ENCODE peak calls at places on chromosomes 4 and X, in ten cellular contexts. One of them, this sample, is unnamed.

GRCh38 chr4:88108747-88109122 is 49.7 kb downstream of the ABCG2 start:
- DNase-seq in naive thymus-derived CD8-positive, alpha-beta T cell: no peak
- DNase-seq in C1 segment of cervical spinal cord: no peak
- DNase-seq in fibroblast of the conjunctiva: no peak
- DNase-seq in B cell: no peak
- DNase-seq in GM20000: no peak
- DNase-seq in stomach: no peak
- DNase-seq in GM13976: no peak
- DNase-seq in CD4-positive, CD25-positive, alpha-beta regulatory T cell: no peak
- DNase-seq in stimulated activated naive CD8-positive, alpha-beta T cell treated with anti-CD3 and anti-CD28 coated beads, Interleukin-15, amount 100 ng/mL, for 72 hours: no peak
- DNase-seq in this sample: no peak

GRCh38 chr4:101418055-101418454 is 70.7 kb upstream of the PPP3CA start:
- DNase-seq in B cell: no peak
- DNase-seq in stimulated activated naive CD8-positive, alpha-beta T cell treated with anti-CD3 and anti-CD28 coated beads, Interleukin-15, amount 100 ng/mL, for 72 hours: peak
- DNase-seq in GM20000: peak
- DNase-seq in stomach: no peak
- DNase-seq in fibroblast of the conjunctiva: no peak
- DNase-seq in C1 segment of cervical spinal cord: no peak
- DNase-seq in CD4-positive, CD25-positive, alpha-beta regulatory T cell: peak
- DNase-seq in naive thymus-derived CD8-positive, alpha-beta T cell: peak
- DNase-seq in GM13976: peak
- DNase-seq in this sample: no peak

GRCh38 chr4:24643774-24644520 is 59.6 kb upstream of the DHX15 start:
- DNase-seq in C1 segment of cervical spinal cord: no peak
- DNase-seq in naive thymus-derived CD8-positive, alpha-beta T cell: no peak
- DNase-seq in stomach: no peak
- DNase-seq in fibroblast of the conjunctiva: no peak
- DNase-seq in CD4-positive, CD25-positive, alpha-beta regulatory T cell: no peak
- DNase-seq in GM13976: no peak
- DNase-seq in B cell: no peak
- DNase-seq in stimulated activated naive CD8-positive, alpha-beta T cell treated with anti-CD3 and anti-CD28 coated beads, Interleukin-15, amount 100 ng/mL, for 72 hours: no peak
- DNase-seq in GM20000: no peak
- DNase-seq in this sample: no peak

GRCh38 chrX:77652095-77652494 is 133.9 kb downstream of the ATRX start:
- DNase-seq in B cell: no peak
- DNase-seq in fibroblast of the conjunctiva: no peak
- DNase-seq in CD4-positive, CD25-positive, alpha-beta regulatory T cell: no peak
- DNase-seq in stimulated activated naive CD8-positive, alpha-beta T cell treated with anti-CD3 and anti-CD28 coated beads, Interleukin-15, amount 100 ng/mL, for 72 hours: no peak
- DNase-seq in stomach: no peak
- DNase-seq in naive thymus-derived CD8-positive, alpha-beta T cell: no peak
- DNase-seq in GM20000: no peak
- DNase-seq in C1 segment of cervical spinal cord: no peak
- DNase-seq in GM13976: no peak
- DNase-seq in this sample: no peak

GRCh38 chr4:140061883-140062282 is 92.1 kb downstream of the MAML3 start:
- DNase-seq in naive thymus-derived CD8-positive, alpha-beta T cell: no peak
- DNase-seq in GM13976: no peak
- DNase-seq in fibroblast of the conjunctiva: no peak
- DNase-seq in C1 segment of cervical spinal cord: no peak
- DNase-seq in B cell: no peak
- DNase-seq in GM20000: no peak
- DNase-seq in CD4-positive, CD25-positive, alpha-beta regulatory T cell: no peak
- DNase-seq in stimulated activated naive CD8-positive, alpha-beta T cell treated with anti-CD3 and anti-CD28 coated beads, Interleukin-15, amount 100 ng/mL, for 72 hours: no peak
- DNase-seq in stomach: no peak
- DNase-seq in this sample: no peak

GRCh38 chrX:137425273-137425902 is 140.5 kb upstream of the ZIC3 start:
- DNase-seq in stomach: no peak
- DNase-seq in GM13976: no peak
- DNase-seq in CD4-positive, CD25-positive, alpha-beta regulatory T cell: no peak
- DNase-seq in GM20000: no peak
- DNase-seq in naive thymus-derived CD8-positive, alpha-beta T cell: no peak
- DNase-seq in C1 segment of cervical spinal cord: no peak
- DNase-seq in fibroblast of the conjunctiva: no peak
- DNase-seq in stimulated activated naive CD8-positive, alpha-beta T cell treated with anti-CD3 and anti-CD28 coated beads, Interleukin-15, amount 100 ng/mL, for 72 hours: no peak
- DNase-seq in B cell: no peak
- DNase-seq in this sample: no peak

GRCh38 chr4:122758033-122758432 is 25.5 kb downstream of the BBS12 start:
- DNase-seq in GM20000: peak
- DNase-seq in naive thymus-derived CD8-positive, alpha-beta T cell: no peak
- DNase-seq in C1 segment of cervical spinal cord: no peak
- DNase-seq in fibroblast of the conjunctiva: no peak
- DNase-seq in stimulated activated naive CD8-positive, alpha-beta T cell treated with anti-CD3 and anti-CD28 coated beads, Interleukin-15, amount 100 ng/mL, for 72 hours: no peak
- DNase-seq in B cell: no peak
- DNase-seq in stomach: no peak
- DNase-seq in CD4-positive, CD25-positive, alpha-beta regulatory T cell: peak
- DNase-seq in GM13976: peak
- DNase-seq in this sample: no peak

GRCh38 chr4:182678590-182678989 is 238.6 kb downstream of the DCTD start:
- DNase-seq in C1 segment of cervical spinal cord: no peak
- DNase-seq in stimulated activated naive CD8-positive, alpha-beta T cell treated with anti-CD3 and anti-CD28 coated beads, Interleukin-15, amount 100 ng/mL, for 72 hours: no peak
- DNase-seq in GM13976: no peak
- DNase-seq in stomach: no peak
- DNase-seq in CD4-positive, CD25-positive, alpha-beta regulatory T cell: no peak
- DNase-seq in fibroblast of the conjunctiva: no peak
- DNase-seq in naive thymus-derived CD8-positive, alpha-beta T cell: no peak
- DNase-seq in GM20000: no peak
- DNase-seq in B cell: no peak
- DNase-seq in this sample: no peak

GRCh38 chr4:127783026-127783769 is 1.1 kb downstream of the HSPA4L start:
- DNase-seq in GM13976: no peak
- DNase-seq in stomach: peak
- DNase-seq in fibroblast of the conjunctiva: peak
- DNase-seq in naive thymus-derived CD8-positive, alpha-beta T cell: no peak
- DNase-seq in CD4-positive, CD25-positive, alpha-beta regulatory T cell: peak
- DNase-seq in GM20000: peak
- DNase-seq in B cell: no peak
- DNase-seq in stimulated activated naive CD8-positive, alpha-beta T cell treated with anti-CD3 and anti-CD28 coated beads, Interleukin-15, amount 100 ng/mL, for 72 hours: no peak
- DNase-seq in C1 segment of cervical spinal cord: peak
- DNase-seq in this sample: no peak

GRCh38 chr4:88758264-88758663 is 60.6 kb upstream of the NAP1L5 start:
- DNase-seq in GM20000: no peak
- DNase-seq in B cell: no peak
- DNase-seq in naive thymus-derived CD8-positive, alpha-beta T cell: no peak
- DNase-seq in GM13976: no peak
- DNase-seq in stomach: no peak
- DNase-seq in CD4-positive, CD25-positive, alpha-beta regulatory T cell: no peak
- DNase-seq in stimulated activated naive CD8-positive, alpha-beta T cell treated with anti-CD3 and anti-CD28 coated beads, Interleukin-15, amount 100 ng/mL, for 72 hours: no peak
- DNase-seq in C1 segment of cervical spinal cord: no peak
- DNase-seq in fibroblast of the conjunctiva: no peak
- DNase-seq in this sample: no peak

GRCh38 chrX:18542131-18542530 is 116.7 kb downstream of the CDKL5 start:
- DNase-seq in C1 segment of cervical spinal cord: no peak
- DNase-seq in stomach: no peak
- DNase-seq in stimulated activated naive CD8-positive, alpha-beta T cell treated with anti-CD3 and anti-CD28 coated beads, Interleukin-15, amount 100 ng/mL, for 72 hours: no peak
- DNase-seq in GM20000: no peak
- DNase-seq in GM13976: no peak
- DNase-seq in CD4-positive, CD25-positive, alpha-beta regulatory T cell: no peak
- DNase-seq in fibroblast of the conjunctiva: no peak
- DNase-seq in B cell: no peak
- DNase-seq in naive thymus-derived CD8-positive, alpha-beta T cell: no peak
- DNase-seq in this sample: no peak

GRCh38 chrX:121308276-121308805 is 260.9 kb downstream of the GLUD2 start:
- DNase-seq in naive thymus-derived CD8-positive, alpha-beta T cell: no peak
- DNase-seq in GM13976: peak
- DNase-seq in fibroblast of the conjunctiva: peak
- DNase-seq in B cell: no peak
- DNase-seq in stimulated activated naive CD8-positive, alpha-beta T cell treated with anti-CD3 and anti-CD28 coated beads, Interleukin-15, amount 100 ng/mL, for 72 hours: peak
- DNase-seq in stomach: no peak
- DNase-seq in C1 segment of cervical spinal cord: no peak
- DNase-seq in GM20000: peak
- DNase-seq in CD4-positive, CD25-positive, alpha-beta regulatory T cell: no peak
- DNase-seq in this sample: no peak

GRCh38 chr4:48877827-48878535 is 28.6 kb downstream of the OCIAD2 start:
- DNase-seq in GM13976: no peak
- DNase-seq in fibroblast of the conjunctiva: no peak
- DNase-seq in naive thymus-derived CD8-positive, alpha-beta T cell: no peak
- DNase-seq in GM20000: no peak
- DNase-seq in stimulated activated naive CD8-positive, alpha-beta T cell treated with anti-CD3 and anti-CD28 coated beads, Interleukin-15, amount 100 ng/mL, for 72 hours: no peak
- DNase-seq in C1 segment of cervical spinal cord: no peak
- DNase-seq in stomach: no peak
- DNase-seq in B cell: no peak
- DNase-seq in CD4-positive, CD25-positive, alpha-beta regulatory T cell: no peak
- DNase-seq in this sample: no peak

GRCh38 chr4:2384245-2384644 is 34.2 kb downstream of the ZFYVE28 start:
- DNase-seq in B cell: no peak
- DNase-seq in C1 segment of cervical spinal cord: no peak
- DNase-seq in fibroblast of the conjunctiva: no peak
- DNase-seq in CD4-positive, CD25-positive, alpha-beta regulatory T cell: no peak
- DNase-seq in GM20000: no peak
- DNase-seq in stomach: no peak
- DNase-seq in stimulated activated naive CD8-positive, alpha-beta T cell treated with anti-CD3 and anti-CD28 coated beads, Interleukin-15, amount 100 ng/mL, for 72 hours: no peak
- DNase-seq in GM13976: no peak
- DNase-seq in naive thymus-derived CD8-positive, alpha-beta T cell: no peak
- DNase-seq in this sample: no peak

GRCh38 chr4:31362756-31363155 is 642.6 kb downstream of the PCDH7 start:
- DNase-seq in stomach: no peak
- DNase-seq in GM13976: no peak
- DNase-seq in CD4-positive, CD25-positive, alpha-beta regulatory T cell: no peak
- DNase-seq in fibroblast of the conjunctiva: no peak
- DNase-seq in stimulated activated naive CD8-positive, alpha-beta T cell treated with anti-CD3 and anti-CD28 coated beads, Interleukin-15, amount 100 ng/mL, for 72 hours: no peak
- DNase-seq in GM20000: no peak
- DNase-seq in naive thymus-derived CD8-positive, alpha-beta T cell: no peak
- DNase-seq in C1 segment of cervical spinal cord: no peak
- DNase-seq in B cell: no peak
- DNase-seq in this sample: no peak

GRCh38 chr4:107050525-107051135 is 14.5 kb upstream of the DKK2 start:
- DNase-seq in B cell: no peak
- DNase-seq in fibroblast of the conjunctiva: no peak
- DNase-seq in CD4-positive, CD25-positive, alpha-beta regulatory T cell: no peak
- DNase-seq in naive thymus-derived CD8-positive, alpha-beta T cell: no peak
- DNase-seq in stimulated activated naive CD8-positive, alpha-beta T cell treated with anti-CD3 and anti-CD28 coated beads, Interleukin-15, amount 100 ng/mL, for 72 hours: no peak
- DNase-seq in C1 segment of cervical spinal cord: no peak
- DNase-seq in stomach: no peak
- DNase-seq in GM13976: no peak
- DNase-seq in GM20000: no peak
- DNase-seq in this sample: no peak

GRCh38 chrX:70694339-70695122 is 214.0 kb downstream of the TEX11 start:
- DNase-seq in GM13976: no peak
- DNase-seq in stomach: no peak
- DNase-seq in C1 segment of cervical spinal cord: no peak
- DNase-seq in B cell: no peak
- DNase-seq in GM20000: no peak
- DNase-seq in CD4-positive, CD25-positive, alpha-beta regulatory T cell: no peak
- DNase-seq in fibroblast of the conjunctiva: no peak
- DNase-seq in stimulated activated naive CD8-positive, alpha-beta T cell treated with anti-CD3 and anti-CD28 coated beads, Interleukin-15, amount 100 ng/mL, for 72 hours: no peak
- DNase-seq in naive thymus-derived CD8-positive, alpha-beta T cell: no peak
- DNase-seq in this sample: no peak

GRCh38 chr4:66048861-66049260 is 378.6 kb upstream of the EPHA5 start:
- DNase-seq in C1 segment of cervical spinal cord: no peak
- DNase-seq in fibroblast of the conjunctiva: no peak
- DNase-seq in stimulated activated naive CD8-positive, alpha-beta T cell treated with anti-CD3 and anti-CD28 coated beads, Interleukin-15, amount 100 ng/mL, for 72 hours: no peak
- DNase-seq in naive thymus-derived CD8-positive, alpha-beta T cell: no peak
- DNase-seq in GM13976: no peak
- DNase-seq in GM20000: no peak
- DNase-seq in CD4-positive, CD25-positive, alpha-beta regulatory T cell: no peak
- DNase-seq in stomach: no peak
- DNase-seq in B cell: no peak
- DNase-seq in this sample: no peak

GRCh38 chr4:6688879-6689505 is 4.7 kb upstream of the S100P start:
- DNase-seq in CD4-positive, CD25-positive, alpha-beta regulatory T cell: peak
- DNase-seq in GM20000: peak
- DNase-seq in fibroblast of the conjunctiva: peak
- DNase-seq in stomach: peak
- DNase-seq in B cell: no peak
- DNase-seq in C1 segment of cervical spinal cord: no peak
- DNase-seq in GM13976: peak
- DNase-seq in stimulated activated naive CD8-positive, alpha-beta T cell treated with anti-CD3 and anti-CD28 coated beads, Interleukin-15, amount 100 ng/mL, for 72 hours: peak
- DNase-seq in naive thymus-derived CD8-positive, alpha-beta T cell: peak
- DNase-seq in this sample: peak

GRCh38 chr4:1611501-1611870 is 72.6 kb downstream of the FAM53A start:
- DNase-seq in stimulated activated naive CD8-positive, alpha-beta T cell treated with anti-CD3 and anti-CD28 coated beads, Interleukin-15, amount 100 ng/mL, for 72 hours: no peak
- DNase-seq in C1 segment of cervical spinal cord: no peak
- DNase-seq in fibroblast of the conjunctiva: no peak
- DNase-seq in naive thymus-derived CD8-positive, alpha-beta T cell: no peak
- DNase-seq in CD4-positive, CD25-positive, alpha-beta regulatory T cell: no peak
- DNase-seq in B cell: no peak
- DNase-seq in GM20000: no peak
- DNase-seq in GM13976: no peak
- DNase-seq in stomach: no peak
- DNase-seq in this sample: no peak

GRCh38 chr4:74304136-74304628 is 4.1 kb upstream of the EPGN start:
- DNase-seq in C1 segment of cervical spinal cord: no peak
- DNase-seq in stomach: no peak
- DNase-seq in naive thymus-derived CD8-positive, alpha-beta T cell: no peak
- DNase-seq in GM13976: no peak
- DNase-seq in stimulated activated naive CD8-positive, alpha-beta T cell treated with anti-CD3 and anti-CD28 coated beads, Interleukin-15, amount 100 ng/mL, for 72 hours: no peak
- DNase-seq in B cell: no peak
- DNase-seq in fibroblast of the conjunctiva: no peak
- DNase-seq in GM20000: no peak
- DNase-seq in CD4-positive, CD25-positive, alpha-beta regulatory T cell: no peak
- DNase-seq in this sample: no peak

GRCh38 chrX:20218809-20219505 is 47.8 kb downstream of the RPS6KA3 start:
- DNase-seq in GM13976: no peak
- DNase-seq in naive thymus-derived CD8-positive, alpha-beta T cell: no peak
- DNase-seq in C1 segment of cervical spinal cord: no peak
- DNase-seq in stomach: no peak
- DNase-seq in GM20000: no peak
- DNase-seq in B cell: no peak
- DNase-seq in CD4-positive, CD25-positive, alpha-beta regulatory T cell: no peak
- DNase-seq in stimulated activated naive CD8-positive, alpha-beta T cell treated with anti-CD3 and anti-CD28 coated beads, Interleukin-15, amount 100 ng/mL, for 72 hours: no peak
- DNase-seq in fibroblast of the conjunctiva: no peak
- DNase-seq in this sample: no peak

GRCh38 chrX:140034916-140035315 is 69.6 kb upstream of the CXorf66 start:
- DNase-seq in B cell: no peak
- DNase-seq in GM13976: peak
- DNase-seq in naive thymus-derived CD8-positive, alpha-beta T cell: no peak
- DNase-seq in stimulated activated naive CD8-positive, alpha-beta T cell treated with anti-CD3 and anti-CD28 coated beads, Interleukin-15, amount 100 ng/mL, for 72 hours: no peak
- DNase-seq in CD4-positive, CD25-positive, alpha-beta regulatory T cell: no peak
- DNase-seq in C1 segment of cervical spinal cord: no peak
- DNase-seq in GM20000: no peak
- DNase-seq in fibroblast of the conjunctiva: no peak
- DNase-seq in stomach: no peak
- DNase-seq in this sample: no peak